ENCODE peak calls at places on chromosomes 3 and 15, in six cellular contexts. P, L, R, M, X and O are unnamed samples.

GRCh38 chr15:78302579-78302978 is 3.2 kb upstream of the SKIC8 start:
- DNase-seq in P (no peak), L (peak), R (no peak), M (no peak), X (no peak), O (no peak)

GRCh38 chr3:167507954-167508353 is 34.1 kb upstream of the SERPINI2 start:
- DNase-seq in P (no peak), L (no peak), R (no peak), M (no peak), X (no peak), O (no peak)

GRCh38 chr3:46558184-46559029 is 7.7 kb downstream of the LRRC2 start:
- DNase-seq in P (peak), L (peak), R (peak), M (no peak), X (peak), O (peak)

GRCh38 chr3:118949113-118949760 is 85.4 kb downstream of the IGSF11 start:
- DNase-seq in P (no peak), L (no peak), R (no peak), M (no peak), X (no peak), O (no peak)

GRCh38 chr3:158058775-158059174 is 47.4 kb downstream of the SHOX2 start:
- DNase-seq in P (no peak), L (no peak), R (peak), M (peak), X (no peak), O (no peak)

GRCh38 chr3:81760215-81760614 is 1.2 kb downstream of the GBE1 start:
- DNase-seq in P (no peak), L (no peak), R (no peak), M (no peak), X (no peak), O (no peak)

GRCh38 chr15:101368868-101369642 is 74.0 kb upstream of the SNRPA1 start:
- DNase-seq in P (no peak), L (no peak), R (no peak), M (no peak), X (no peak), O (peak)

GRCh38 chr15:47794266-47794914 is 77.1 kb downstream of the SEMA6D start:
- DNase-seq in P (no peak), L (no peak), R (no peak), M (no peak), X (no peak), O (no peak)

GRCh38 chr15:29792426-29793159 is 29.7 kb downstream of the TJP1 start:
- DNase-seq in P (no peak), L (no peak), R (no peak), M (no peak), X (no peak), O (no peak)

GRCh38 chr15:70605606-70606410 is 157.6 kb downstream of the UACA start:
- DNase-seq in P (peak), L (peak), R (peak), M (peak), X (peak), O (peak)

GRCh38 chr3:73284432-73284831 is 223.0 kb downstream of the EBLN2 start:
- DNase-seq in P (peak), L (no peak), R (no peak), M (no peak), X (no peak), O (peak)

GRCh38 chr3:32374788-32375595 is 16.7 kb upstream of the CMTM7 start:
- DNase-seq in P (peak), L (peak), R (peak), M (peak), X (peak), O (peak)

GRCh38 chr15:29438714-29439076 is 169.1 kb upstream of the NSMCE3 start:
- DNase-seq in P (no peak), L (no peak), R (no peak), M (no peak), X (no peak), O (peak)

GRCh38 chr3:47850803-47851417 is 48.0 kb downstream of the DHX30 start:
- DNase-seq in P (no peak), L (no peak), R (no peak), M (no peak), X (no peak), O (no peak)

GRCh38 chr15:54609152-54609551 is 587.6 kb downstream of the RSL24D1 start:
- DNase-seq in P (no peak), L (no peak), R (no peak), M (no peak), X (no peak), O (no peak)

GRCh38 chr3:14289590-14290453 is 111.2 kb downstream of the LSM3 start:
- DNase-seq in P (no peak), L (peak), R (no peak), M (no peak), X (no peak), O (peak)

GRCh38 chr3:130849111-130849552 is 44.8 kb upstream of the ATP2C1 start:
- DNase-seq in P (peak), L (no peak), R (peak), M (no peak), X (peak), O (peak)

GRCh38 chr3:58237940-58238681 is 519 bp downstream of the ABHD6 start:
- DNase-seq in P (peak), L (peak), R (peak), M (no peak), X (no peak), O (peak)

GRCh38 chr15:97679289-97679688 is 281.2 kb upstream of the ARRDC4 start:
- DNase-seq in P (no peak), L (no peak), R (no peak), M (no peak), X (no peak), O (no peak)

GRCh38 chr15:93289951-93290350 is 200.9 kb upstream of the RGMA start:
- DNase-seq in P (no peak), L (no peak), R (no peak), M (no peak), X (no peak), O (no peak)

GRCh38 chr3:139120336-139120971 is 75.8 kb upstream of the PRR23C start:
- DNase-seq in P (peak), L (peak), R (no peak), M (no peak), X (no peak), O (peak)

GRCh38 chr15:96500491-96500890 is 170.0 kb downstream of the NR2F2 start:
- DNase-seq in P (no peak), L (no peak), R (no peak), M (no peak), X (no peak), O (no peak)

GRCh38 chr3:65233561-65233960 is 545.8 kb upstream of the ADAMTS9 start:
- DNase-seq in P (no peak), L (no peak), R (no peak), M (no peak), X (no peak), O (no peak)

GRCh38 chr3:146093928-146094327 is 67.1 kb downstream of the PLOD2 start:
- DNase-seq in P (no peak), L (peak), R (no peak), M (no peak), X (no peak), O (no peak)

GRCh38 chr15:77474310-77474986 is 53.8 kb downstream of the HMG20A start:
- DNase-seq in P (peak), L (no peak), R (no peak), M (no peak), X (peak), O (no peak)

GRCh38 chr15:63677778-63678177 is 80.6 kb downstream of the FBXL22 start:
- DNase-seq in P (no peak), L (no peak), R (no peak), M (no peak), X (peak), O (no peak)

GRCh38 chr3:197730200-197730599 is 6.5 kb downstream of the RUBCN start:
- DNase-seq in P (no peak), L (peak), R (no peak), M (peak), X (no peak), O (no peak)

GRCh38 chr3:173865900-173866498 is 468.5 kb downstream of the NLGN1 start:
- DNase-seq in P (no peak), L (no peak), R (no peak), M (no peak), X (no peak), O (peak)

GRCh38 chr15:49622561-49622960 is 1.7 kb downstream of the DTWD1 start:
- DNase-seq in P (no peak), L (no peak), R (no peak), M (no peak), X (no peak), O (peak)

GRCh38 chr3:129413687-129414506 is 14.5 kb downstream of the EFCAB12 start:
- DNase-seq in P (no peak), L (peak), R (no peak), M (no peak), X (no peak), O (no peak)

GRCh38 chr15:45187578-45187893 is 230 bp downstream of the SHF start:
- DNase-seq in P (no peak), L (no peak), R (no peak), M (no peak), X (no peak), O (peak)